ENCODE peak calls at places on chromosome 6, in ten cellular contexts. D is transverse colon; W is MV-4-11; C is IMR-90; L is SW480; Z is effector CD4-positive, alpha-beta T cell; O is HTR-8/SVneo; T is AG08395; I is cardiac fibroblast; E is NCI-H1436. J is an unnamed sample.

GRCh38 chr6:154683756-154684523 is 49.3 kb upstream of the SCAF8 start:
- DNase-seq in D (no peak), L (no peak), E (no peak), C (peak), I (peak), W (peak), Z (no peak), T (peak), O (peak), J (no peak)

GRCh38 chr6:56040875-56041274 is 165.5 kb upstream of the BMP5 start:
- DNase-seq in W (no peak), L (no peak), D (no peak), T (peak), I (peak), C (peak), Z (no peak), E (no peak), O (no peak), J (no peak)

GRCh38 chr6:87555506-87555905 is 34.3 kb downstream of the RARS2 start:
- DNase-seq in I (no peak), L (no peak), E (no peak), T (no peak), C (no peak), D (no peak), Z (no peak), W (no peak), O (no peak), J (no peak)

GRCh38 chr6:116352515-116353471 is 18.0 kb upstream of the DSE start:
- DNase-seq in D (no peak), W (peak), E (no peak), O (no peak), Z (no peak), L (no peak), T (peak), C (peak), I (peak), J (no peak)

GRCh38 chr6:12485226-12485764 is 195.1 kb downstream of the EDN1 start:
- DNase-seq in T (no peak), I (no peak), W (no peak), Z (no peak), L (no peak), C (no peak), E (no peak), D (no peak), O (no peak), J (no peak)

GRCh38 chr6:151087861-151088598 is 151.7 kb upstream of the AKAP12 start:
- DNase-seq in T (peak), E (no peak), I (peak), L (no peak), D (no peak), C (peak), W (peak), Z (no peak), O (peak), J (no peak)

GRCh38 chr6:138443979-138444378 is 40.0 kb downstream of the HEBP2 start:
- DNase-seq in W (no peak), Z (no peak), E (no peak), D (no peak), T (no peak), I (no peak), O (no peak), L (no peak), C (no peak), J (no peak)

GRCh38 chr6:130240232-130240631 is 17.5 kb upstream of the SAMD3 start:
- DNase-seq in I (peak), T (peak), W (no peak), Z (no peak), D (no peak), O (peak), L (no peak), C (peak), E (no peak), J (no peak)

GRCh38 chr6:70967049-70967448 is 10.2 kb upstream of the B3GAT2 start:
- DNase-seq in L (no peak), W (no peak), Z (no peak), I (no peak), O (no peak), T (no peak), D (no peak), E (no peak), C (no peak), J (no peak)

GRCh38 chr6:13338038-13338437 is 9.7 kb upstream of the TBC1D7 start:
- DNase-seq in L (no peak), C (no peak), O (no peak), Z (no peak), T (no peak), I (no peak), D (no peak), W (peak), E (no peak), J (no peak)

GRCh38 chr6:34657307-34657978 is 39.1 kb downstream of the ILRUN start:
- DNase-seq in I (peak), Z (no peak), C (peak), E (no peak), T (peak), L (peak), D (peak), W (peak), O (peak), J (no peak)